ENCODE peak calls at places on chromosomes 5 and 9, in seven cellular contexts. P, Z, T, U, W, N and X are unnamed samples.

GRCh38 chr5:145752947-145753346 is 82.2 kb downstream of the PRELID2 start:
- DNase-seq in P (no peak), Z (no peak), T (peak), U (no peak), W (no peak), N (peak), X (peak)

GRCh38 chr5:176694631-176695030 is 47.3 kb downstream of the TSPAN17 start:
- DNase-seq in P (no peak), Z (no peak), T (no peak), U (no peak), W (no peak), N (no peak), X (no peak)

GRCh38 chr9:137052998-137053943 is 590 bp downstream of the ENTPD2 start:
- DNase-seq in P (no peak), Z (no peak), T (no peak), U (no peak), W (no peak), N (no peak), X (no peak)

GRCh38 chr9:97925497-97926334 is 3.4 kb upstream of the TRMO start:
- DNase-seq in P (no peak), Z (no peak), T (no peak), U (no peak), W (no peak), N (no peak), X (no peak)

GRCh38 chr5:92908952-92909351 is 672.1 kb downstream of the NR2F1-AS1 start:
- DNase-seq in P (no peak), Z (no peak), T (no peak), U (no peak), W (no peak), N (no peak), X (no peak)

GRCh38 chr5:59341760-59342159 is 551.8 kb downstream of the PDE4D start:
- DNase-seq in P (no peak), Z (no peak), T (no peak), U (no peak), W (no peak), N (no peak), X (no peak)

GRCh38 chr9:131667576-131667975 is 72.3 kb downstream of the RAPGEF1 start:
- DNase-seq in P (no peak), Z (no peak), T (no peak), U (peak), W (no peak), N (no peak), X (no peak)

GRCh38 chr5:180122875-180123274 is 51.3 kb upstream of the RNF130 start:
- DNase-seq in P (no peak), Z (no peak), T (no peak), U (no peak), W (no peak), N (no peak), X (no peak)

GRCh38 chr5:59487838-59488729 is 405.4 kb downstream of the PDE4D start:
- DNase-seq in P (no peak), Z (no peak), T (no peak), U (no peak), W (no peak), N (no peak), X (no peak)

GRCh38 chr5:31477516-31477915 is 54.4 kb downstream of the DROSHA start:
- DNase-seq in P (no peak), Z (no peak), T (no peak), U (no peak), W (no peak), N (peak), X (no peak)

GRCh38 chr9:38224941-38225340 is 155.9 kb upstream of the SHB start:
- DNase-seq in P (no peak), Z (no peak), T (no peak), U (no peak), W (no peak), N (no peak), X (no peak)

GRCh38 chr9:29456940-29457339 is 1883.7 kb upstream of the C9orf72 start:
- DNase-seq in P (no peak), Z (no peak), T (no peak), U (no peak), W (no peak), N (no peak), X (no peak)

GRCh38 chr9:109908459-109909390 is 128.7 kb downstream of the PALM2AKAP2 start:
- DNase-seq in P (no peak), Z (peak), T (peak), U (no peak), W (no peak), N (peak), X (peak)

GRCh38 chr9:109907810-109908458 is 127.9 kb downstream of the PALM2AKAP2 start:
- DNase-seq in P (no peak), Z (no peak), T (no peak), U (no peak), W (no peak), N (no peak), X (no peak)

GRCh38 chr9:109905472-109905871 is 125.5 kb downstream of the PALM2AKAP2 start:
- DNase-seq in P (no peak), Z (no peak), T (no peak), U (no peak), W (no peak), N (no peak), X (no peak)

GRCh38 chr9:109907400-109907799 is 127.4 kb downstream of the PALM2AKAP2 start:
- DNase-seq in P (no peak), Z (no peak), T (no peak), U (no peak), W (no peak), N (no peak), X (no peak)

DNA sequence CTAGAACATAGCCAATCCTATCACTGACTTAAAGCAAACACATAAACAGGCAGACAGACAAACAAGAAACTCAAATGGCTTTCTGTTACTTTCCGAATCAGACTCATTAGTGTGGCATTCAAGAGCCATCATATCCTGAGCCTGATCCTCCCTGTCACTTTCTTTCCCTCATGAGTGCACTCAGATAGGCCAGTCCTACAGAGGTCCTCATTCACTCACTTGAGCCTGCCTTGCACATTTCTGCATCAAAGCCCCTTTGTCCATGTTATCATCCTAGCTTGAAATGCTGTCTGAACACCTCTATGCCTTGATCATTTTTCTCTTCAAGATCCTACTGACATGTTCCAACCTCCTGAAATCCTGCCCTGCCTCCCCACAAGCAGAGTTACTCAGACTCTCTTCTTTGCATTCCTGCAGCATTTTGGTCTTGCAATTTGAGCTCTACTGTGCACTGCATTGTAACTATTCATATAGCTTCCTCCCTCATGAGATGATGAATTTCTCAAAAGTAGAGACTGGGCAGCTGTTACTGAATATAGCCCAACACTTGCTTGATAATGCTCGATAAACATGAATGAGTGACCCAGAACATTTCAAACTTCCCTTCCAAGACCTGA is 126.9 kb downstream of the PALM2AKAP2 start:
- DNase-seq in P (no peak), Z (no peak), T (peak), U (no peak), W (no peak), N (peak), X (no peak)
- H3K4me3 ChIP-seq in P (no peak), Z (no peak), T (no peak), U (no peak), W (no peak), N (no peak), X (no peak)

GRCh38 chr9:35490155-35490909 is 421 bp downstream of the RUSC2 start:
- DNase-seq in P (no peak), Z (no peak), T (no peak), U (no peak), W (no peak), N (no peak), X (peak)

GRCh38 chr9:35488019-35488418 is 1.9 kb upstream of the RUSC2 start:
- DNase-seq in P (no peak), Z (no peak), T (peak), U (no peak), W (no peak), N (no peak), X (no peak)

GRCh38 chr9:35488566-35489312 is 1.2 kb upstream of the RUSC2 start:
- DNase-seq in P (no peak), Z (no peak), T (no peak), U (no peak), W (no peak), N (no peak), X (no peak)

GRCh38 chr9:35490910-35491465 is 1.1 kb downstream of the RUSC2 start:
- DNase-seq in P (no peak), Z (no peak), T (peak), U (no peak), W (no peak), N (peak), X (no peak)

DNA sequence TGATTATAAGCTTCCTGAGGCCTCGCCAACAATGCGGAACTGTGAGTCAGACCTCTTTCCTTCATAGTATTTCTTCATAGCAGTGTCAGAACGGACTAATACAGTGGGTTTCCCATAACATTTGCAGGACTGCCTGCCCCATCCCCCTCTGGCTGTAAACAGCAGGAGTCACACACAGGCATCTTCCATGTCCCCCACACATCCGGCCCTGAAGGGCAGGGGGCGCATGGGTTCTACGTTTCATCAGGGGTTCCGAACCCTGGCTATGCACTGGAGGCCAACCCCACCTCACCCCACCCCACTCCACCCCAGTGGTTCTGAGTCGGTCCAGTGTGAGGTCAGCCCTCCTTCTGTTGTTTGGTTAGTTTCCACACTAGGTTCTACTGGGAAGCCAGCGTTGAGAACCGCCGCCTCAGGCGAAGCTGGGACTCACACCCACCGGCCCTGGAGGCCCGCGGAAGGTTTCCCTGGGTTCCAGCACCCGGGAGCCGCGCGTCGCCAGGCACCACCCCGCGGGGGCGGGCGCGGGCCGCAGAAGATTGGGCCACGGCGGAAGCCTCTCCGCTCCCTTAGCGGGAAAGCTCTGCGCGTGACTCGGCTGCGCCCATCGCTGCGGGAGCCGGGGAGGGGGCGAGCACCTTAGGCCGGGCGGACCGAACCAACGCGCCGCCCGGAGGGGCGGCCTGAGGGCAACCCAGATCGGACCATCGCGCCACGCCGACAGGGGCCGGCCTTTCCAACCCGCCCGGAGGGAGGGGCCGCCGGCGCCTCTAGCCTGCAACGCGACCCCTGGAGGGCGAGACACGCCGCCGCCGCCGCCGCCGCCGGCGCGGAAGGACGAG is at the start of gene RUSC2:
- DNase-seq in P (peak), Z (peak), T (peak), U (peak), W (peak), N (peak), X (peak)
- H3K4me3 ChIP-seq in P (peak), Z (peak), T (peak), U (peak), W (peak), N (peak), X (peak)

GRCh38 chr5:90551376-90551775 is 7.2 kb upstream of the ADGRV1 start:
- DNase-seq in P (no peak), Z (no peak), T (no peak), U (no peak), W (no peak), N (no peak), X (no peak)

GRCh38 chr5:90549223-90549622 is 9.4 kb upstream of the ADGRV1 start:
- DNase-seq in P (no peak), Z (no peak), T (no peak), U (no peak), W (no peak), N (no peak), X (no peak)

GRCh38 chr5:90553711-90554110 is 4.9 kb upstream of the ADGRV1 start:
- DNase-seq in P (no peak), Z (no peak), T (no peak), U (no peak), W (no peak), N (no peak), X (no peak)

GRCh38 chr5:90549729-90550275 is 8.8 kb upstream of the ADGRV1 start:
- DNase-seq in P (no peak), Z (no peak), T (no peak), U (no peak), W (no peak), N (no peak), X (no peak)

GRCh38 chr5:90550963-90551362 is 7.6 kb upstream of the ADGRV1 start:
- DNase-seq in P (no peak), Z (no peak), T (no peak), U (no peak), W (no peak), N (no peak), X (no peak)
- H3K4me3 ChIP-seq in P (no peak), Z (no peak), T (no peak), U (no peak), W (no peak), N (no peak), X (no peak)

DNA sequence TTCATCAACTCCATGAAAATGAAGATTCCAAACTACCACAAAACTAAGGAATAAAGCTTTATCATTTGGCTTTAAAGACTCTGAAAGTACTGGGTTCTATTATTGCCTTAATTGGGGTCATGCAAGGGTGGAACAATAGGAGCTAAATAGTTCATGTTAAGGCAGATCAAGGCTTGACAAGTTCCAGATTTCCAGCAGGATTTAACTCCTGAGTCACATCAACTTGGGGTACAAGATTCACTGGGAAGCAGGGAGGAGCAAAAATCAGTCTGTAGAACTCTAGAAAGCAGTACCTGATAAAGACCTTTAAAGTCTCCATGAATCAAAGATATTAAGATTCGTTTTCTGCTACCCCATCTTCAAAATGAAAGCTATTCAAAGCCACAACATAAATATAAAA is 41.9 kb upstream of the GLRX start:
- DNase-seq in P (no peak), Z (no peak), T (no peak), U (no peak), W (no peak), N (no peak), X (no peak)
- H3K4me3 ChIP-seq in P (no peak), Z (no peak), T (peak), U (no peak), W (no peak), N (no peak), X (no peak)

DNA sequence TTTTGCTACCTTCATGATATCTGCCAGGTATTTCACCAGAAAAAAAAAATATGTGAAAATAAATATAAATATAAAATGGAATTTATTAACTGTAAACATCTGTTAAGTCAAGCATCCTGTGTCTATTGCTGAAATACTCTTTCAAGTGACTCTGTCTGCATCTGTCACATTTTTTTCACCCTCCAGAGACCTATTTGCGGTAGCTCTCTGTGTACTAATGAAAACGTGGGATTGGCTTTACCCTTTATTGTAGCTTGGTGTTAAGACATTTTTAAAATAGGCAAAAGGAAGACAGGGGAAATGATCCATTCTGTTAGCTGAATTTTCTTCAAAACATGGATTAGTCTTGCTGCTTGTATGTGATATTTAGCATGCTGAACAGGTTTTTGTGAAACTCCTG is 536.0 kb upstream of the WWC1 start:
- DNase-seq in P (no peak), Z (no peak), T (no peak), U (no peak), W (no peak), N (no peak), X (no peak)
- H3K4me3 ChIP-seq in P (no peak), Z (no peak), T (no peak), U (no peak), W (no peak), N (no peak), X (peak)

DNA sequence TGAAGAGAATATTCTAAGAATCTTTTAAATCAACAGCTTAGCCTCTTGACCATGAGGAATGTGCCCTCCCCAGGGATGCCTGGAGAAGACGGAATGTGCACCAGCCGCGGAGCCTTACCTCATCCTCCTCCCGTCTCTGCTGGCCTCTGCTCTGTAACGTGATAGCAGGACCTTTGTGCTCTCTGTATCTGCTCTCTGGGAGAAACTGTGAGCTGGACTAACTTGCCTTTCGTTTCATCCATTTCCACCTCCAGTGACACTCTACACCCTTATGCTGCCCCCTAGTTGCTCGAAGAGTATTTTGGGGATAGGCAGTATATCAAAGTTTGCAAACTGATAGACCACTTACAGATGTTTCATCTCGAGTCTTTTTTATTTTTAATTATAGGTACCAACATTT is 141.4 kb downstream of the NPR3 start:
- DNase-seq in P (peak), Z (peak), T (peak), U (no peak), W (no peak), N (peak), X (no peak)
- H3K4me3 ChIP-seq in P (no peak), Z (no peak), T (peak), U (no peak), W (no peak), N (no peak), X (no peak)

GRCh38 chr5:178554311-178554710 is 35.9 kb downstream of the COL23A1 start:
- DNase-seq in P (no peak), Z (no peak), T (no peak), U (no peak), W (no peak), N (no peak), X (no peak)

GRCh38 chr5:178551468-178551867 is 38.7 kb downstream of the COL23A1 start:
- DNase-seq in P (no peak), Z (no peak), T (no peak), U (no peak), W (no peak), N (no peak), X (no peak)

GRCh38 chr5:178555005-178555404 is 35.2 kb downstream of the COL23A1 start:
- DNase-seq in P (no peak), Z (no peak), T (no peak), U (no peak), W (no peak), N (no peak), X (no peak)

GRCh38 chr5:178555771-178556211 is 34.4 kb downstream of the COL23A1 start:
- DNase-seq in P (peak), Z (no peak), T (no peak), U (no peak), W (no peak), N (no peak), X (no peak)

GRCh38 chr5:178553517-178553916 is 36.7 kb downstream of the COL23A1 start:
- DNase-seq in P (no peak), Z (no peak), T (no peak), U (no peak), W (no peak), N (no peak), X (no peak)
- H3K4me3 ChIP-seq in P (no peak), Z (no peak), T (no peak), U (no peak), W (no peak), N (no peak), X (no peak)